ENCODE peak calls at places on chromosomes 1 and 21, in four cellular contexts. One of them, this sample, is unnamed.

GRCh38 chr1:82775402-82776000 is 974.8 kb downstream of the ADGRL2 start:
- DNase-seq in IMR-90: no peak
- DNase-seq in uterus: no peak
- DNase-seq in fibroblast of lung: peak
- DNase-seq in this sample: no peak

GRCh38 chr1:97392701-97393100 is 528.1 kb downstream of the DPYD start:
- DNase-seq in fibroblast of lung: no peak
- DNase-seq in uterus: no peak
- DNase-seq in IMR-90: no peak
- DNase-seq in this sample: no peak

GRCh38 chr21:46509760-46510159 is 51.1 kb downstream of the DIP2A start:
- DNase-seq in IMR-90: peak
- DNase-seq in fibroblast of lung: peak
- DNase-seq in uterus: no peak
- DNase-seq in this sample: no peak

GRCh38 chr1:52906135-52906603 is 15.4 kb downstream of the ECHDC2 start:
- DNase-seq in fibroblast of lung: no peak
- DNase-seq in IMR-90: no peak
- DNase-seq in uterus: no peak
- DNase-seq in this sample: no peak

GRCh38 chr1:25082216-25082899 is 149.9 kb downstream of the SYF2 start:
- DNase-seq in fibroblast of lung: no peak
- DNase-seq in IMR-90: peak
- DNase-seq in uterus: no peak
- DNase-seq in this sample: no peak

GRCh38 chr1:183807549-183808168 is 2.7 kb downstream of the RGL1 start:
- DNase-seq in IMR-90: peak
- DNase-seq in fibroblast of lung: peak
- DNase-seq in uterus: no peak
- DNase-seq in this sample: no peak

GRCh38 chr1:206470692-206471414 is 577 bp downstream of the IKBKE start:
- DNase-seq in IMR-90: peak
- DNase-seq in fibroblast of lung: peak
- DNase-seq in uterus: no peak
- DNase-seq in this sample: peak

GRCh38 chr1:225464851-225465792 is 37.3 kb upstream of the LBR start:
- DNase-seq in IMR-90: no peak
- DNase-seq in uterus: no peak
- DNase-seq in fibroblast of lung: no peak
- DNase-seq in this sample: no peak

GRCh38 chr1:117312453-117313138 is 54.7 kb upstream of the MAN1A2 start:
- DNase-seq in IMR-90: peak
- DNase-seq in uterus: no peak
- DNase-seq in fibroblast of lung: peak
- DNase-seq in this sample: no peak

GRCh38 chr1:78603206-78603605 is 17.0 kb upstream of the IFI44L start:
- DNase-seq in IMR-90: peak
- DNase-seq in uterus: no peak
- DNase-seq in fibroblast of lung: no peak
- DNase-seq in this sample: no peak

GRCh38 chr1:172375227-172375631 is 45.3 kb upstream of the C1orf105 start:
- DNase-seq in uterus: no peak
- DNase-seq in fibroblast of lung: no peak
- DNase-seq in IMR-90: no peak
- DNase-seq in this sample: no peak

GRCh38 chr21:45438391-45439145 is 33.6 kb downstream of the COL18A1 start:
- DNase-seq in IMR-90: no peak
- DNase-seq in fibroblast of lung: no peak
- DNase-seq in uterus: no peak
- DNase-seq in this sample: no peak

GRCh38 chr1:181107711-181108110 is 19.2 kb downstream of the IER5 start:
- DNase-seq in IMR-90: no peak
- DNase-seq in uterus: no peak
- DNase-seq in fibroblast of lung: no peak
- DNase-seq in this sample: no peak

GRCh38 chr1:912740-913301 is 10.9 kb upstream of the SAMD11 start:
- DNase-seq in fibroblast of lung: no peak
- DNase-seq in uterus: peak
- DNase-seq in IMR-90: no peak
- DNase-seq in this sample: peak

GRCh38 chr1:69172003-69173000 is 395.4 kb upstream of the LRRC7 start:
- DNase-seq in IMR-90: peak
- DNase-seq in uterus: no peak
- DNase-seq in fibroblast of lung: peak
- DNase-seq in this sample: no peak

GRCh38 chr1:229557913-229558414 is 543 bp downstream of the ABCB10 start:
- DNase-seq in fibroblast of lung: peak
- DNase-seq in IMR-90: no peak
- DNase-seq in uterus: peak
- DNase-seq in this sample: no peak

GRCh38 chr1:156421062-156421938 is 52.3 kb downstream of the RHBG start:
- DNase-seq in IMR-90: peak
- DNase-seq in fibroblast of lung: peak
- DNase-seq in uterus: peak
- DNase-seq in this sample: peak

GRCh38 chr1:167721617-167722151 is at the start of gene MPZL1:
- DNase-seq in fibroblast of lung: peak
- DNase-seq in uterus: peak
- DNase-seq in IMR-90: peak
- DNase-seq in this sample: peak

GRCh38 chr1:154809436-154810413 is 60.4 kb downstream of the KCNN3 start:
- DNase-seq in uterus: peak
- DNase-seq in fibroblast of lung: no peak
- DNase-seq in IMR-90: peak
- DNase-seq in this sample: no peak

GRCh38 chr1:37305841-37306240 is 168.5 kb upstream of the ZC3H12A start:
- DNase-seq in fibroblast of lung: no peak
- DNase-seq in uterus: no peak
- DNase-seq in IMR-90: no peak
- DNase-seq in this sample: no peak

GRCh38 chr1:185074307-185074706 is 28.9 kb downstream of the RNF2 start:
- DNase-seq in fibroblast of lung: no peak
- DNase-seq in uterus: no peak
- DNase-seq in IMR-90: peak
- DNase-seq in this sample: no peak

GRCh38 chr1:70319750-70320149 is 34.8 kb downstream of the ANKRD13C start:
- DNase-seq in uterus: no peak
- DNase-seq in IMR-90: peak
- DNase-seq in fibroblast of lung: peak
- DNase-seq in this sample: no peak

GRCh38 chr1:117691942-117692341 is 86.1 kb downstream of the TENT5C start:
- DNase-seq in IMR-90: no peak
- DNase-seq in uterus: no peak
- DNase-seq in fibroblast of lung: no peak
- DNase-seq in this sample: no peak

GRCh38 chr1:9689971-9690381 is 38.4 kb downstream of the PIK3CD start:
- DNase-seq in fibroblast of lung: no peak
- DNase-seq in uterus: peak
- DNase-seq in IMR-90: no peak
- DNase-seq in this sample: no peak

GRCh38 chr1:17471393-17471792 is 31.9 kb upstream of the RCC2 start:
- DNase-seq in IMR-90: no peak
- DNase-seq in fibroblast of lung: no peak
- DNase-seq in uterus: no peak
- DNase-seq in this sample: no peak

GRCh38 chr21:45336870-45337269 is 49.2 kb upstream of the POFUT2 start:
- DNase-seq in uterus: no peak
- DNase-seq in IMR-90: peak
- DNase-seq in fibroblast of lung: no peak
- DNase-seq in this sample: no peak

GRCh38 chr1:210726621-210727020 is 397.9 kb downstream of the HHAT start:
- DNase-seq in uterus: no peak
- DNase-seq in fibroblast of lung: no peak
- DNase-seq in IMR-90: peak
- DNase-seq in this sample: no peak

GRCh38 chr1:215082532-215083407 is at the start of gene KCNK2:
- DNase-seq in IMR-90: peak
- DNase-seq in fibroblast of lung: no peak
- DNase-seq in uterus: peak
- DNase-seq in this sample: no peak

GRCh38 chr1:13694886-13695684 is 4.9 kb upstream of the PRDM2 start:
- DNase-seq in fibroblast of lung: no peak
- DNase-seq in uterus: no peak
- DNase-seq in IMR-90: no peak
- DNase-seq in this sample: no peak

GRCh38 chr1:206581571-206581981 is 30.7 kb downstream of the EIF2D start:
- DNase-seq in IMR-90: no peak
- DNase-seq in fibroblast of lung: no peak
- DNase-seq in uterus: no peak
- DNase-seq in this sample: no peak

GRCh38 chr1:180117764-180118116 is 36.9 kb upstream of the QSOX1 start:
- DNase-seq in fibroblast of lung: peak
- DNase-seq in uterus: peak
- DNase-seq in IMR-90: peak
- DNase-seq in this sample: no peak

GRCh38 chr1:115466433-115466832 is 128.4 kb upstream of the NGF start:
- DNase-seq in fibroblast of lung: no peak
- DNase-seq in IMR-90: no peak
- DNase-seq in uterus: no peak
- DNase-seq in this sample: no peak

GRCh38 chr1:94866178-94866822 is 46.1 kb downstream of the SLC44A3 start:
- DNase-seq in fibroblast of lung: peak
- DNase-seq in uterus: no peak
- DNase-seq in IMR-90: peak
- DNase-seq in this sample: no peak

GRCh38 chr21:34022557-34023335 is 50.6 kb upstream of the MRPS6 start:
- DNase-seq in uterus: no peak
- DNase-seq in IMR-90: no peak
- DNase-seq in fibroblast of lung: no peak
- DNase-seq in this sample: no peak

GRCh38 chr21:33067457-33067856 is 2.5 kb upstream of the OLIG1 start:
- DNase-seq in fibroblast of lung: no peak
- DNase-seq in uterus: no peak
- DNase-seq in IMR-90: no peak
- DNase-seq in this sample: no peak

GRCh38 chr1:41891403-41891896 is 27.3 kb downstream of the HIVEP3 start:
- DNase-seq in uterus: no peak
- DNase-seq in IMR-90: peak
- DNase-seq in fibroblast of lung: peak
- DNase-seq in this sample: no peak

GRCh38 chr1:168752171-168752570 is 23.2 kb upstream of the DPT start:
- DNase-seq in fibroblast of lung: no peak
- DNase-seq in IMR-90: no peak
- DNase-seq in uterus: no peak
- DNase-seq in this sample: no peak

GRCh38 chr1:246417813-246418564 is 89.1 kb downstream of the SMYD3 start:
- DNase-seq in uterus: no peak
- DNase-seq in IMR-90: no peak
- DNase-seq in fibroblast of lung: no peak
- DNase-seq in this sample: no peak
- H3K27ac ChIP-seq in uterus: no peak
- H3K27ac ChIP-seq in IMR-90: no peak
- H3K27ac ChIP-seq in fibroblast of lung: no peak
- H3K27ac ChIP-seq in this sample: no peak

GRCh38 chr1:33147997-33148314 is 33.9 kb downstream of the TRIM62 start:
- DNase-seq in uterus: no peak
- DNase-seq in fibroblast of lung: peak
- DNase-seq in IMR-90: peak
- DNase-seq in this sample: no peak
- TF ChIP-seq CTCF in uterus: no peak
- TF ChIP-seq CTCF in fibroblast of lung: peak
- TF ChIP-seq CTCF in IMR-90: peak
- TF ChIP-seq CTCF in this sample: no peak

GRCh38 chr1:10867138-10867721 is 70.8 kb upstream of the CASZ1 start:
- DNase-seq in fibroblast of lung: peak
- DNase-seq in IMR-90: peak
- DNase-seq in uterus: peak
- DNase-seq in this sample: no peak
- H3K4me3 ChIP-seq in fibroblast of lung: peak
- H3K4me3 ChIP-seq in IMR-90: peak
- H3K4me3 ChIP-seq in uterus: peak
- H3K4me3 ChIP-seq in this sample: peak

DNA sequence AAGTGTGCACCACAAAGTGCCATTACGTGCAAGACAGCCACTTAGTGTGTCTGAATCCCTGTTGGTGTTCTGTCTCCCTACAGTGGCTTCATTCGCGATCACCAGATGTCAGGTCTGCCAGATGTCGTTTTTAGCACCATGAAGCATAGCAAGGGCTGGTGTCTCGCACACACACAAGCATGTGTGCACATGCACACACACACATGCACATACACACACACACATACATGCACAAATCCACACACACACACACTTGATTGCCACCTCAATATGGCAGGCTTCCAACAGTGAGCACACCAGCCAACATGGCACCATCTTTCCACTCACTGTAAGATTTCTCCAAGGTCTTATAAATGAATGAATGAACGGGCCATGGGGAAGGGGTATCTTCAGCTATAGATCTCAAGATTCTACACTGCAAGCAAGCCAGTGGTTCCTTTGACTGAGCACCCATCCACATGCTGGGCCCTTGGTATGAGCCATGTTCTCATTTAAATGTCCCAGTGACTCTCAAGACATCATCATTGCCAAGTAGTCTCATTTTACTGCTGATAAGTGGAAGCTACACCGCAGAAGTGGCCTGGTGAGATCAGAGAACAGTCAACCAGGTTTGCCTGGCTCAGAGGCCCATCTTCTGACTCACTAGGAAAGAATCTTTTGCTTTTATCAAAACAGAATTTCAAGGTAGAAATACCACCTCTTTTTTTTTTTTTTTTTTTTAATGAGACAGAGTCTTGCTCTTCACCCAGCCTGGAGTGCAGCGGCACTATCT is 84.9 kb downstream of the SIM2 start:
- DNase-seq in IMR-90: peak
- DNase-seq in uterus: no peak
- DNase-seq in fibroblast of lung: no peak
- DNase-seq in this sample: no peak
- H3K27ac ChIP-seq in IMR-90: peak
- H3K27ac ChIP-seq in uterus: no peak
- H3K27ac ChIP-seq in fibroblast of lung: no peak
- H3K27ac ChIP-seq in this sample: no peak

This sample was measured in ascending aorta.